ENCODE peak calls at places on chromosomes 11 and 22, in four cellular contexts. One of them, this sample, is unnamed.

GRCh38 chr11:65557280-65558001 is 718 bp downstream of the LTBP3 start:
- DNase-seq in IMR-90: no peak
- DNase-seq in HFFc6: no peak
- DNase-seq in cardiac fibroblast: no peak
- DNase-seq in this sample: no peak

GRCh38 chr22:28402066-28402465 is 277.6 kb downstream of the TTC28 start:
- DNase-seq in IMR-90: no peak
- DNase-seq in HFFc6: no peak
- DNase-seq in cardiac fibroblast: no peak
- DNase-seq in this sample: no peak

GRCh38 chr22:29912605-29913398 is 29.8 kb downstream of the MTMR3 start:
- DNase-seq in IMR-90: peak; percentile 93
- DNase-seq in HFFc6: peak; percentile 72
- DNase-seq in cardiac fibroblast: peak; percentile 89
- DNase-seq in this sample: peak; percentile 85

GRCh38 chr11:10934293-10934850 is 76.5 kb upstream of the ZBED5 start:
- DNase-seq in IMR-90: no peak
- DNase-seq in HFFc6: no peak
- DNase-seq in cardiac fibroblast: no peak
- DNase-seq in this sample: no peak

GRCh38 chr11:106875013-106875412 is 143.3 kb downstream of the GUCY1A2 start:
- DNase-seq in IMR-90: no peak
- DNase-seq in HFFc6: no peak
- DNase-seq in cardiac fibroblast: peak; percentile 39
- DNase-seq in this sample: no peak

GRCh38 chr11:385594-386351 is 8.2 kb upstream of the PKP3 start:
- DNase-seq in IMR-90: no peak
- DNase-seq in HFFc6: no peak
- DNase-seq in cardiac fibroblast: no peak
- DNase-seq in this sample: no peak

GRCh38 chr11:102007567-102008437 is 39.4 kb upstream of the CFAP300 start:
- DNase-seq in IMR-90: peak; percentile 66
- DNase-seq in HFFc6: peak; percentile 61
- DNase-seq in cardiac fibroblast: peak; percentile 68
- DNase-seq in this sample: peak; percentile 4

GRCh38 chr11:114293201-114293711 is 2.9 kb upstream of the NNMT start:
- DNase-seq in IMR-90: no peak
- DNase-seq in HFFc6: no peak
- DNase-seq in cardiac fibroblast: peak; percentile 12
- DNase-seq in this sample: no peak

GRCh38 chr22:23673826-23674690 is 16.8 kb upstream of the RGL4 start:
- DNase-seq in IMR-90: no peak
- DNase-seq in HFFc6: no peak
- DNase-seq in cardiac fibroblast: no peak
- DNase-seq in this sample: no peak

GRCh38 chr11:102429691-102430090 is 22.9 kb downstream of the TMEM123 start:
- DNase-seq in IMR-90: no peak
- DNase-seq in HFFc6: no peak
- DNase-seq in cardiac fibroblast: no peak
- DNase-seq in this sample: no peak

GRCh38 chr11:118212131-118212725 is 12.6 kb downstream of the JAML start:
- DNase-seq in IMR-90: no peak
- DNase-seq in HFFc6: no peak
- DNase-seq in cardiac fibroblast: no peak
- DNase-seq in this sample: no peak

GRCh38 chr11:17734986-17735822 is 623 bp downstream of the KCNC1 start:
- DNase-seq in IMR-90: peak; percentile 69
- DNase-seq in HFFc6: peak; percentile 38
- DNase-seq in cardiac fibroblast: peak; percentile 74
- DNase-seq in this sample: peak; percentile 27

GRCh38 chr11:102473543-102473942 is 21.0 kb upstream of the TMEM123 start:
- DNase-seq in IMR-90: no peak
- DNase-seq in HFFc6: no peak
- DNase-seq in cardiac fibroblast: no peak
- DNase-seq in this sample: no peak

GRCh38 chr11:90321018-90321417 is 98.2 kb upstream of the CHORDC1 start:
- DNase-seq in IMR-90: no peak
- DNase-seq in HFFc6: no peak
- DNase-seq in cardiac fibroblast: no peak
- DNase-seq in this sample: no peak

GRCh38 chr11:63915961-63916836 is 765 bp downstream of the RCOR2 start:
- DNase-seq in IMR-90: no peak
- DNase-seq in HFFc6: no peak
- DNase-seq in cardiac fibroblast: no peak
- DNase-seq in this sample: no peak

GRCh38 chr11:87754685-87755084 is 420.6 kb downstream of the RAB38 start:
- DNase-seq in IMR-90: no peak
- DNase-seq in HFFc6: no peak
- DNase-seq in cardiac fibroblast: no peak
- DNase-seq in this sample: no peak

DNA sequence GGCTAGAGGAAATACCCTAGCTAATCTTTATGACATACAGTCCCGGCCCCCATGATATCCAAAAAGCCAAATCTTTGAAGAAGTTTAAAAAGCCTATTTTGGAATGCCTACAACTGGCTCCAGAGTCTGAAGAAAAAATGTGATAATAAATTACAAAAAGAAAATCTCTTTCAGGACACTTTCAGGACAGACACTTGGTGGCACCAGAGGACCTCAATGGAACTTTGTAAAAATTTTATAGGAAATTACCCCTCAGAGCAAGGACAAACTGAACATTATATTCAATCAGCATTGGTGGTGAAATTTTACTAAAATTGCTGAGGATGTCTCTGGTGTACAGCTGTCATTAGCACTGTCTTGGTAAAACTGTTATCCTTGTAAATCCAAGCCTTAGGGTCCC is 81.0 kb downstream of the CCDC73 start:
- DNase-seq in IMR-90: no peak
- DNase-seq in HFFc6: no peak
- DNase-seq in cardiac fibroblast: peak; percentile 16
- DNase-seq in this sample: no peak
- TF ChIP-seq CTCF in IMR-90: peak; percentile 34
- TF ChIP-seq CTCF in HFFc6: peak; percentile 75
- TF ChIP-seq CTCF in cardiac fibroblast: peak; percentile 33
- TF ChIP-seq CTCF in this sample: peak; percentile 19

DNA sequence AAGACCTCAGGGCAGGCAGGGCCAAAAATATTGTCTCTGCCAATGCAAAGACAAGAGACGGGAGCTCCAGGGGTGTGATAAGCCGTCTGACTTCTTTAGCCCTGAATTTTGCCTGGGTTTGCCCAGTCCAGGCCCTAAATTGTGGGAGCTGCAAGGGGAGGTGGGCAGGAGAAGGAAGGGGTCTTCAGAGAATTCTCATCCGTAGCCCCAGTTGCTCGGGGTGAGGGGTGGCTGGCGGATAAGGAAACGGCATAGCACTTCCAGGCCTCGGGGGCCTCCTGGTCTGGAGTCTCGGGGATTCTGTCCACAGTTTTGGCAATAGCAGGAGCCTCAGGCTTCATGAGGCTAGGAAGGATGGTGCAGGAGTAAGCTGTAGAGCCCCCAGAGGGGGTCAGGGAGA is 7.4 kb downstream of the CD5 start:
- DNase-seq in IMR-90: no peak
- DNase-seq in HFFc6: no peak
- DNase-seq in cardiac fibroblast: no peak
- DNase-seq in this sample: no peak
- TF ChIP-seq CTCF in IMR-90: no peak
- TF ChIP-seq CTCF in HFFc6: no peak
- TF ChIP-seq CTCF in cardiac fibroblast: no peak
- TF ChIP-seq CTCF in this sample: no peak

GRCh38 chr11:69787457-69787856 is 12.3 kb upstream of the FGF4 start:
- DNase-seq in IMR-90: no peak
- DNase-seq in HFFc6: no peak
- DNase-seq in cardiac fibroblast: no peak
- DNase-seq in this sample: no peak
- TF ChIP-seq CTCF in IMR-90: no peak
- TF ChIP-seq CTCF in HFFc6: no peak
- TF ChIP-seq CTCF in cardiac fibroblast: no peak
- TF ChIP-seq CTCF in this sample: no peak

DNA sequence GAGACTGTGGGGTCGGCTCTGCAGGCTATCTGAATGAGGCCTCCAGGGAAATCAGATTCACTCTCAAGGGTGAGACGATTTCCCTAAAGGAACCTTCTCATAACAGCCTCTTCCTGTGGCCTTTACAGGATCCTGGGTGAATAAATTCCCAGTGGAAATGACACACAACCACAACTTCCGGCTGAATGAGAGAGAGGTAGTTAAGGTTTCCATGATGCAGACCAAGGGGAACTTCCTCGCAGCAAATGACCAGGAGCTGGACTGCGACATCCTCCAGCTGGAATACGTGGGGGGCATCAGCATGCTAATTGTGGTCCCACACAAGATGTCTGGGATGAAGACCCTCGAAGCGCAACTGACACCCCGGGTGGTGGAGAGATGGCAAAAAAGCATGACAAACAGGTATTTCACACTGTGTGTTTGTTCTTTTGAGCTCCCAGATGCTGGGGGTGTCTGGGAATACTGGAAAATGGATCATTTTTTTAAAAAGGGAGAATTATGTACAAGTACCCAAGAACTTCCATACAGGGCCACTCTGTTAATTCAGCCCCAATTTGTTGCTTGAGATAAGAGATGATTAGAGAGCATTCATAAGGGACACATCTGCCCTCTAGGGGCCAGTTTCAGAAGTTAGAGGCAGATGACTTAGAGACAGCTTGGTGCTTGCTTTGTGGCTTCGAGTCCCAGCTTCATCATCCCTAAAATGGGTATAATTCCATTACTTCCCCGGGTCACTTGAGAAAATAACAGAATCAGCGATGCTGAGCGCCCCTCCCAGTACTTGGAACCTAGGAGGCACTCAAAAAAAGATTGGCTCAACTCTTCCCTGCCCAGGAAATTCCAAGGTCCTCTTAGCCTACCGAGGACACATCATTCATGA is 10.2 kb downstream of the SERPIND1 start:
- DNase-seq in IMR-90: peak; percentile 74
- DNase-seq in HFFc6: peak; percentile 43
- DNase-seq in cardiac fibroblast: peak; percentile 75
- DNase-seq in this sample: peak; percentile 20
- TF ChIP-seq CTCF in IMR-90: peak; percentile 63
- TF ChIP-seq CTCF in HFFc6: peak; percentile 84
- TF ChIP-seq CTCF in cardiac fibroblast: peak; percentile 77
- TF ChIP-seq CTCF in this sample: peak; percentile 76

GRCh38 chr11:6927030-6927617 is 898 bp downstream of the ZNF215 start:
- DNase-seq in IMR-90: no peak
- DNase-seq in HFFc6: no peak
- DNase-seq in cardiac fibroblast: no peak
- DNase-seq in this sample: no peak
- TF ChIP-seq CTCF in IMR-90: no peak
- TF ChIP-seq CTCF in HFFc6: no peak
- TF ChIP-seq CTCF in cardiac fibroblast: no peak
- TF ChIP-seq CTCF in this sample: no peak

GRCh38 chr11:94973099-94973968 is at the start of the genes CWC15 and KDM4D:
- DNase-seq in IMR-90: peak; percentile 90
- DNase-seq in HFFc6: peak; percentile 92
- DNase-seq in cardiac fibroblast: peak; percentile 94
- DNase-seq in this sample: peak; percentile 69
- TF ChIP-seq CTCF in IMR-90: no peak
- TF ChIP-seq CTCF in HFFc6: no peak
- TF ChIP-seq CTCF in cardiac fibroblast: no peak
- TF ChIP-seq CTCF in this sample: no peak

DNA sequence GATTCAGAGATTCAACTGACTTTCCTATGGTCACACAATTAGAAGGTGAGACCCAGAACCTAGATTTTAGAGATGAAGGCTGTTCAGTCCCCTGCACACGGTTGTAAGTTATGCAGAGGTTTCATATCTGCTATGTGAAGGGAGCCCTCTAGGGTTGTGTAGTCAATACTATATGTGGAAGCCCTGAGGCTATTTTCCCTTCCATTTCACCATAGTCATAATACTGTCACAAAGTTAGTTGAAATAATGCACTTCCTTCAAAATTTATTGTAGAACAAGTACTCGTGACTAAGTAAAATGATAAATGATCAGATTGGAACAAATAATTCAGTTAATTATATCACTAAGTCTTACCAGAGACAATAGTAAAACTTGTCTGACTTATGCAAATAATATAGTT is 48.8 kb downstream of the ENDOD1 start:
- DNase-seq in IMR-90: no peak
- DNase-seq in HFFc6: peak; percentile 57
- DNase-seq in cardiac fibroblast: no peak
- DNase-seq in this sample: no peak
- TF ChIP-seq CTCF in IMR-90: peak; percentile 23
- TF ChIP-seq CTCF in HFFc6: peak; percentile 35
- TF ChIP-seq CTCF in cardiac fibroblast: peak; percentile 27
- TF ChIP-seq CTCF in this sample: peak; percentile 31

This sample was measured in AG04450.